ENCODE peak calls at places on chromosomes 13 and 19, in eight cellular contexts. A is mucosa of descending colon, X is fibroblast of lung, P is fibroblast of pulmonary artery, L is NT2/D1, W is astrocyte, K is psoas muscle, F is testis. J is an unnamed sample.

GRCh38 chr19:6613711-6614110 is 22.8 kb upstream of the CD70 start:
- DNase-seq in A (no peak), X (peak; percentile 85), P (peak; percentile 20), L (no peak), W (peak; percentile 81), K (no peak), F (no peak), J (peak; percentile 85)

GRCh38 chr13:33289966-33290365 is 4.4 kb upstream of the STARD13 start:
- DNase-seq in A (no peak), X (peak; percentile 83), P (no peak), L (no peak), W (peak; percentile 77), K (no peak), F (no peak), J (peak; percentile 57)

GRCh38 chr13:76014618-76015315 is 378.6 kb downstream of the LMO7 start:
- DNase-seq in A (no peak), X (peak; percentile 74), P (peak; percentile 30), L (no peak), W (peak; percentile 63), K (no peak), F (peak; percentile 82), J (peak; percentile 36)

GRCh38 chr13:83229574-83230300 is 652.5 kb downstream of the SLITRK1 start:
- DNase-seq in A (no peak), X (peak; percentile 68), P (peak; percentile 48), L (no peak), W (peak; percentile 62), K (no peak), F (no peak), J (peak; percentile 71)

GRCh38 chr19:42683917-42684513 is 56.3 kb downstream of the PSG3 start:
- DNase-seq in A (no peak), X (peak; percentile 12), P (peak; percentile 50), L (peak; percentile 20), W (peak; percentile 4), K (no peak), F (peak; percentile 60), J (peak; percentile 57)

GRCh38 chr19:2810141-2811091 is 9.3 kb upstream of the ZNF554 start:
- DNase-seq in A (no peak), X (no peak), P (no peak), L (no peak), W (no peak), K (no peak), F (no peak), J (no peak)

GRCh38 chr19:4357921-4358326 is 14.6 kb downstream of the MPND start:
- DNase-seq in A (no peak), X (no peak), P (no peak), L (no peak), W (no peak), K (no peak), F (no peak), J (no peak)

GRCh38 chr19:38044267-38045111 is 137.5 kb downstream of the SIPA1L3 start:
- DNase-seq in A (no peak), X (peak; percentile 69), P (peak; percentile 42), L (no peak), W (peak; percentile 60), K (no peak), F (no peak), J (peak; percentile 47)

GRCh38 chr19:48405850-48406249 is 12.4 kb downstream of the GRIN2D start:
- DNase-seq in A (no peak), X (peak; percentile 29), P (no peak), L (no peak), W (no peak), K (no peak), F (peak; percentile 61), J (no peak)

GRCh38 chr13:25455146-25455545 is 83.4 kb downstream of the ATP8A2 start:
- DNase-seq in A (no peak), X (no peak), P (no peak), L (no peak), W (no peak), K (no peak), F (no peak), J (no peak)

GRCh38 chr13:98368019-98368418 is 190.9 kb upstream of the RNF113B start:
- DNase-seq in A (no peak), X (peak; percentile 84), P (no peak), L (no peak), W (peak; percentile 83), K (no peak), F (no peak), J (no peak)

GRCh38 chr13:45179428-45179827 is 21.4 kb downstream of the KCTD4 start:
- DNase-seq in A (no peak), X (peak; percentile 81), P (no peak), L (no peak), W (peak; percentile 77), K (no peak), F (no peak), J (no peak)

GRCh38 chr19:58560007-58560887 is 1.8 kb upstream of the UBE2M start:
- DNase-seq in A (peak; percentile 53), X (no peak), P (no peak), L (no peak), W (no peak), K (no peak), F (no peak), J (no peak)

GRCh38 chr19:3605361-3605760 is 1.3 kb downstream of the TBXA2R start:
- DNase-seq in A (no peak), X (no peak), P (no peak), L (no peak), W (no peak), K (no peak), F (no peak), J (no peak)

GRCh38 chr19:9966448-9966847 is 30.1 kb upstream of the OLFM2 start:
- DNase-seq in A (no peak), X (no peak), P (no peak), L (peak; percentile 70), W (no peak), K (no peak), F (no peak), J (no peak)

GRCh38 chr13:110560606-110561334 is 752 bp downstream of the RAB20 start:
- DNase-seq in A (peak; percentile 67), X (no peak), P (peak; percentile 40), L (peak; percentile 22), W (no peak), K (no peak), F (peak; percentile 51), J (peak; percentile 47)

GRCh38 chr13:92187378-92187989 is 789.1 kb downstream of the GPC5 start:
- DNase-seq in A (no peak), X (peak; percentile 46), P (peak; percentile 71), L (peak; percentile 25), W (peak; percentile 29), K (no peak), F (peak; percentile 23), J (peak; percentile 59)

GRCh38 chr13:87498681-87499080 is 172.5 kb upstream of the SLITRK5 start:
- DNase-seq in A (no peak), X (peak; percentile 16), P (peak; percentile 1), L (no peak), W (peak; percentile 13), K (no peak), F (peak; percentile 16), J (no peak)

GRCh38 chr19:5436948-5437306 is 18.3 kb upstream of the ZNRF4 start:
- DNase-seq in A (no peak), X (no peak), P (no peak), L (no peak), W (no peak), K (no peak), F (no peak), J (no peak)

GRCh38 chr13:100721885-100722512 is 47.4 kb upstream of the TMTC4 start:
- DNase-seq in A (no peak), X (peak; percentile 32), P (peak; percentile 63), L (peak; percentile 40), W (peak; percentile 7), K (no peak), F (peak; percentile 79), J (peak; percentile 73)

GRCh38 chr13:109140054-109140776 is 510.8 kb downstream of the MYO16 start:
- DNase-seq in A (no peak), X (no peak), P (no peak), L (no peak), W (no peak), K (no peak), F (no peak), J (no peak)
- H3K4me3 ChIP-seq in A (no peak overlapping the region), X (no peak overlapping the region), P (no peak overlapping the region), L (no peak overlapping the region), W (no peak overlapping the region), K (peak overlapping the region; percentile 46), F (peak overlapping the region; percentile 39), J (no peak overlapping the region)

DNA sequence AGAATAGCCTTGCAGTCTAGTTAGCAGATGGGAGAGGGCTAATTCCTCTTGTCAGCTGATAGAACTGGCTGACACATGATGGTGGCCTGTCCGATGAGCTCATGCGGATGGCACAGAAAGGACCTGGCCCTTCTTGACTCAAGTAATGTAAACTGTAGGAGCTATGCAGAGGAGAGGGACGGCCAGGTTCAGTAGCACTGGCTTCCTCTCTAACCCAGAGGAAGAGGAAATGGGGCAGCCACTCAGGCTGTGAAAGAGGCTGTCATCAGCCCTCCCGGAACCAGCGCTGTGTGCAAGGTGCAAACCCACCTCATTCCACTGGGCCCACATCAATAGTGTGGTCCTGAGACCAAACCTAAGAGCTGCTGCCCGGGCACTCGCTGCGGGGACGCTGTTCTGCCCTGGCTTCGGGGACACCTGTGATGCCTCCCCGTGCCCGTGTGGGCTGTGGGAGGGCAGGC is 30.7 kb upstream of the USE1 start:
- DNase-seq in A (no peak), X (no peak), P (no peak), L (no peak), W (no peak), K (no peak), F (no peak), J (no peak)
- H3K4me3 ChIP-seq in A (no peak overlapping the region), X (no peak overlapping the region), P (no peak overlapping the region), L (no peak overlapping the region), W (no peak overlapping the region), K (no peak overlapping the region), F (no peak overlapping the region), J (no peak overlapping the region)

GRCh38 chr19:46550684-46551083 is 50.4 kb upstream of the CALM3 start:
- DNase-seq in A (no peak), X (no peak), P (no peak), L (no peak), W (no peak), K (no peak), F (no peak), J (no peak)

GRCh38 chr19:46551175-46551574 is 50.0 kb upstream of the CALM3 start:
- DNase-seq in A (no peak), X (no peak), P (no peak), L (no peak), W (no peak), K (no peak), F (no peak), J (no peak)

GRCh38 chr19:46542428-46543230 is 47.0 kb upstream of the PNMA8B start:
- DNase-seq in A (peak; percentile 71), X (peak; percentile 82), P (peak; percentile 93), L (peak; percentile 71), W (peak; percentile 75), K (peak; percentile 89), F (peak; percentile 100), J (peak; percentile 93)

GRCh38 chr19:46546194-46546896 is 50.7 kb upstream of the PNMA8B start:
- DNase-seq in A (no peak), X (peak; percentile 49), P (peak; percentile 60), L (no peak), W (peak; percentile 29), K (no peak), F (peak; percentile 56), J (peak; percentile 16)
- H3K4me3 ChIP-seq in A (no peak overlapping the region), X (no peak overlapping the region), P (peak overlapping the region; percentile 24), L (no peak overlapping the region), W (no peak overlapping the region), K (peak overlapping the region; percentile 25), F (no peak overlapping the region), J (no peak overlapping the region)

DNA sequence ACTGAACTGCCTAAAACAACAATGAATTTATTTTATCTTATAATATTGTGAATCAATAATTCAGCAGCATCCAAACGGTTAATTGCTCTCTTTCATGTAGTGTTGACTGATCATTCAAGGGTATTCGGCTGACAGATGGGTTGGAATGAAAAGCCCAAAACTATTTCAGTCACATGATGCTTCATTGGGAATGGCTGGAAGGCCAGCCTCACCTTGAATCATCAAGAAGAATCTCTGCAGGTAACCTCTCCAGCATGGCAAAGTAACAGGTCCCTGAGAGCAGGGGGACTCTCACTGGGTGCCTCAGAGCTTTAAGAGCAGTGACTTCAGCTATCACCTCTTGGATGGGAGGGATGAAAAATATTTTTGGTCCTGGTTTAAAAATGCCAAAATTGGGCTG is 1395.7 kb downstream of the OLFM4 start:
- DNase-seq in A (no peak), X (no peak), P (no peak), L (no peak), W (no peak), K (no peak), F (no peak), J (no peak)
- H3K4me3 ChIP-seq in A (no peak overlapping the region), X (no peak overlapping the region), P (no peak overlapping the region), L (no peak overlapping the region), W (no peak overlapping the region), K (no peak overlapping the region), F (no peak overlapping the region), J (no peak overlapping the region)